ENCODE peak calls at places on chromosomes 16 and 17, in six cellular contexts. One of them, this sample, is unnamed.

GRCh38 chr17:40056379-40057005 is 2.3 kb upstream of the MED24 start:
- DNase-seq in mesenchymal stem cell: no peak
- DNase-seq in IMR-90: no peak
- DNase-seq in neuronal stem cell: no peak
- DNase-seq in H1: no peak
- DNase-seq in trophoblast cell: no peak
- DNase-seq in this sample: no peak

GRCh38 chr17:44916781-44917241 is 1.5 kb upstream of the GFAP start:
- DNase-seq in H1: no peak
- DNase-seq in neuronal stem cell: no peak
- DNase-seq in IMR-90: peak
- DNase-seq in mesenchymal stem cell: no peak
- DNase-seq in trophoblast cell: no peak
- DNase-seq in this sample: no peak

GRCh38 chr16:88619859-88620655 is 18.3 kb upstream of the IL17C start:
- DNase-seq in IMR-90: peak
- DNase-seq in neuronal stem cell: no peak
- DNase-seq in H1: no peak
- DNase-seq in trophoblast cell: no peak
- DNase-seq in mesenchymal stem cell: peak
- DNase-seq in this sample: no peak

GRCh38 chr17:40646791-40647548 is 648 bp downstream of the SMARCE1 start:
- DNase-seq in neuronal stem cell: no peak
- DNase-seq in H1: no peak
- DNase-seq in trophoblast cell: peak
- DNase-seq in mesenchymal stem cell: peak
- DNase-seq in IMR-90: peak
- DNase-seq in this sample: no peak

GRCh38 chr17:40727447-40728231 is 24.1 kb upstream of the KRT24 start:
- DNase-seq in mesenchymal stem cell: peak
- DNase-seq in IMR-90: peak
- DNase-seq in neuronal stem cell: no peak
- DNase-seq in trophoblast cell: peak
- DNase-seq in H1: no peak
- DNase-seq in this sample: no peak

GRCh38 chr17:29933379-29933778 is 3.4 kb upstream of the SSH2 start:
- DNase-seq in H1: no peak
- DNase-seq in IMR-90: peak
- DNase-seq in neuronal stem cell: no peak
- DNase-seq in mesenchymal stem cell: peak
- DNase-seq in trophoblast cell: peak
- DNase-seq in this sample: peak

GRCh38 chr16:57265850-57266530 is 18.5 kb downstream of the PLLP start:
- DNase-seq in neuronal stem cell: no peak
- DNase-seq in mesenchymal stem cell: no peak
- DNase-seq in H1: no peak
- DNase-seq in IMR-90: no peak
- DNase-seq in trophoblast cell: peak
- DNase-seq in this sample: no peak

GRCh38 chr17:74240637-74241036 is 27.3 kb downstream of the TTYH2 start:
- DNase-seq in H1: no peak
- DNase-seq in neuronal stem cell: no peak
- DNase-seq in mesenchymal stem cell: no peak
- DNase-seq in trophoblast cell: no peak
- DNase-seq in IMR-90: no peak
- DNase-seq in this sample: no peak

GRCh38 chr17:63700528-63701441 is 860 bp upstream of the LIMD2 start:
- DNase-seq in neuronal stem cell: peak
- DNase-seq in H1: peak
- DNase-seq in IMR-90: peak
- DNase-seq in mesenchymal stem cell: peak
- DNase-seq in trophoblast cell: no peak
- DNase-seq in this sample: peak

GRCh38 chr16:19938536-19938935 is 53.9 kb upstream of the GPRC5B start:
- DNase-seq in IMR-90: no peak
- DNase-seq in neuronal stem cell: no peak
- DNase-seq in H1: no peak
- DNase-seq in trophoblast cell: no peak
- DNase-seq in mesenchymal stem cell: no peak
- DNase-seq in this sample: no peak
- H4K91ac ChIP-seq in IMR-90: no peak
- H4K91ac ChIP-seq in neuronal stem cell: no peak
- H4K91ac ChIP-seq in H1: no peak
- H4K91ac ChIP-seq in trophoblast cell: no peak
- H4K91ac ChIP-seq in mesenchymal stem cell: no peak
- H4K91ac ChIP-seq in this sample: no peak

GRCh38 chr16:67157892-67158635 is 1.6 kb downstream of the TRADD start:
- DNase-seq in H1: no peak
- DNase-seq in IMR-90: no peak
- DNase-seq in trophoblast cell: no peak
- DNase-seq in neuronal stem cell: no peak
- DNase-seq in mesenchymal stem cell: no peak
- DNase-seq in this sample: no peak
- H4K91ac ChIP-seq in H1: no peak
- H4K91ac ChIP-seq in IMR-90: no peak
- H4K91ac ChIP-seq in trophoblast cell: no peak
- H4K91ac ChIP-seq in neuronal stem cell: no peak
- H4K91ac ChIP-seq in mesenchymal stem cell: peak
- H4K91ac ChIP-seq in this sample: no peak

GRCh38 chr16:74982303-74982702 is 2.6 kb downstream of the WDR59 start:
- DNase-seq in trophoblast cell: no peak
- DNase-seq in IMR-90: no peak
- DNase-seq in neuronal stem cell: no peak
- DNase-seq in H1: no peak
- DNase-seq in mesenchymal stem cell: no peak
- DNase-seq in this sample: no peak
- H4K91ac ChIP-seq in trophoblast cell: no peak
- H4K91ac ChIP-seq in IMR-90: no peak
- H4K91ac ChIP-seq in neuronal stem cell: no peak
- H4K91ac ChIP-seq in H1: no peak
- H4K91ac ChIP-seq in mesenchymal stem cell: no peak
- H4K91ac ChIP-seq in this sample: no peak

GRCh38 chr17:18230288-18231141 is 5.1 kb downstream of the LLGL1 start:
- DNase-seq in neuronal stem cell: no peak
- DNase-seq in H1: no peak
- DNase-seq in mesenchymal stem cell: no peak
- DNase-seq in trophoblast cell: no peak
- DNase-seq in IMR-90: no peak
- DNase-seq in this sample: no peak

GRCh38 chr17:18227635-18228034 is 2.2 kb downstream of the LLGL1 start:
- DNase-seq in trophoblast cell: no peak
- DNase-seq in mesenchymal stem cell: no peak
- DNase-seq in H1: no peak
- DNase-seq in neuronal stem cell: no peak
- DNase-seq in IMR-90: no peak
- DNase-seq in this sample: no peak

GRCh38 chr17:18228176-18228682 is 2.8 kb downstream of the LLGL1 start:
- DNase-seq in trophoblast cell: no peak
- DNase-seq in H1: no peak
- DNase-seq in IMR-90: no peak
- DNase-seq in neuronal stem cell: no peak
- DNase-seq in mesenchymal stem cell: no peak
- DNase-seq in this sample: no peak

GRCh38 chr17:18229771-18230170 is 4.3 kb downstream of the LLGL1 start:
- DNase-seq in neuronal stem cell: no peak
- DNase-seq in trophoblast cell: no peak
- DNase-seq in mesenchymal stem cell: no peak
- DNase-seq in IMR-90: no peak
- DNase-seq in H1: no peak
- DNase-seq in this sample: no peak

DNA sequence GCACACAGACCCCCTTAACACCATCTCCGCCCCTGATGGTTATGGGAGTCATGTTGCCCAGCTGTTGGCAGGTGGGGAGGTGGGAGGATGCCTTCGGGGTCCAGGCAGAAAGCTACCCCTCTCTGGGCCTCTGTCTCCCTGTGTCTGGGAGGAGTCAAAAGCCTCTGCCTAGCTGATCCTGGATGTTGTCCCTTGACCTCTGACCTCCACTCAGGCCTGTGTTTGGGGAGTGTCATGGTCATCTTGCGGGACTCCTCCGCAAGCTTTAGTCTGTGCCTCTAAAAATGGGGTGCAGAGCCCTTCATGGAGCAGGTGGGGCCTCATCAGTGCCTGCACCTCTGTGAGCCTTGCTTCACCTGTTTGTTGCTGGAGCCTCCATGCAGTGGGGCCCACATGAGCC is 3.8 kb downstream of the LLGL1 start:
- DNase-seq in H1: no peak
- DNase-seq in mesenchymal stem cell: no peak
- DNase-seq in IMR-90: no peak
- DNase-seq in neuronal stem cell: no peak
- DNase-seq in trophoblast cell: no peak
- DNase-seq in this sample: no peak
- H4K91ac ChIP-seq in H1: no peak
- H4K91ac ChIP-seq in mesenchymal stem cell: no peak
- H4K91ac ChIP-seq in IMR-90: no peak
- H4K91ac ChIP-seq in neuronal stem cell: no peak
- H4K91ac ChIP-seq in trophoblast cell: no peak
- H4K91ac ChIP-seq in this sample: no peak

GRCh38 chr16:2515180-2515803 is 1.5 kb downstream of the ATP6V0C start:
- DNase-seq in IMR-90: no peak
- DNase-seq in H1: no peak
- DNase-seq in trophoblast cell: no peak
- DNase-seq in mesenchymal stem cell: peak
- DNase-seq in neuronal stem cell: no peak
- DNase-seq in this sample: no peak
- H4K91ac ChIP-seq in IMR-90: no peak
- H4K91ac ChIP-seq in H1: no peak
- H4K91ac ChIP-seq in trophoblast cell: peak
- H4K91ac ChIP-seq in mesenchymal stem cell: no peak
- H4K91ac ChIP-seq in neuronal stem cell: no peak
- H4K91ac ChIP-seq in this sample: no peak

DNA sequence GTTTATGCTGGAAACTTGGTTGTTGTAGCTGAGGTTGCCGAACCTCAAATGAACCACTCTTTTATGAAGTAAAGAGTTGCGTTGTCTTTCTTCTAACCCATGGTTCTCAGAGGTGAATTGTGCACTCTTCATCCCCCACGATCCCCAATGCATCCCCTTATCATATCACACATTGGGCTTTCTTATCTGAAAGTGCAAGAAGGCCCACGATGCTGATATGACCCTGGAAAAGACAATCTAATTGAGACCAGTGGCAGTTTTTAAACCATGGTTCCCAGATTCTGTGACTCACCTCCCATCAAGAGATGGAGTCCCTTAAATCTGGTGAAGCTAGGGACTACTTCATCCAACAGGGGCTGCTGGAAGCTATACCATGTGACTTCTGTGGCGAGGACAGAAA is 156.3 kb upstream of the IRX3 start:
- DNase-seq in trophoblast cell: no peak
- DNase-seq in neuronal stem cell: no peak
- DNase-seq in H1: no peak
- DNase-seq in IMR-90: no peak
- DNase-seq in mesenchymal stem cell: no peak
- DNase-seq in this sample: no peak
- H4K91ac ChIP-seq in trophoblast cell: no peak
- H4K91ac ChIP-seq in neuronal stem cell: no peak
- H4K91ac ChIP-seq in H1: no peak
- H4K91ac ChIP-seq in IMR-90: no peak
- H4K91ac ChIP-seq in mesenchymal stem cell: no peak
- H4K91ac ChIP-seq in this sample: no peak

GRCh38 chr17:81680150-81680549 is 3.4 kb downstream of the ARL16 start:
- DNase-seq in IMR-90: no peak
- DNase-seq in trophoblast cell: no peak
- DNase-seq in neuronal stem cell: no peak
- DNase-seq in H1: no peak
- DNase-seq in mesenchymal stem cell: no peak
- DNase-seq in this sample: no peak
- H4K91ac ChIP-seq in IMR-90: no peak
- H4K91ac ChIP-seq in trophoblast cell: no peak
- H4K91ac ChIP-seq in neuronal stem cell: no peak
- H4K91ac ChIP-seq in H1: no peak
- H4K91ac ChIP-seq in mesenchymal stem cell: no peak
- H4K91ac ChIP-seq in this sample: no peak

DNA sequence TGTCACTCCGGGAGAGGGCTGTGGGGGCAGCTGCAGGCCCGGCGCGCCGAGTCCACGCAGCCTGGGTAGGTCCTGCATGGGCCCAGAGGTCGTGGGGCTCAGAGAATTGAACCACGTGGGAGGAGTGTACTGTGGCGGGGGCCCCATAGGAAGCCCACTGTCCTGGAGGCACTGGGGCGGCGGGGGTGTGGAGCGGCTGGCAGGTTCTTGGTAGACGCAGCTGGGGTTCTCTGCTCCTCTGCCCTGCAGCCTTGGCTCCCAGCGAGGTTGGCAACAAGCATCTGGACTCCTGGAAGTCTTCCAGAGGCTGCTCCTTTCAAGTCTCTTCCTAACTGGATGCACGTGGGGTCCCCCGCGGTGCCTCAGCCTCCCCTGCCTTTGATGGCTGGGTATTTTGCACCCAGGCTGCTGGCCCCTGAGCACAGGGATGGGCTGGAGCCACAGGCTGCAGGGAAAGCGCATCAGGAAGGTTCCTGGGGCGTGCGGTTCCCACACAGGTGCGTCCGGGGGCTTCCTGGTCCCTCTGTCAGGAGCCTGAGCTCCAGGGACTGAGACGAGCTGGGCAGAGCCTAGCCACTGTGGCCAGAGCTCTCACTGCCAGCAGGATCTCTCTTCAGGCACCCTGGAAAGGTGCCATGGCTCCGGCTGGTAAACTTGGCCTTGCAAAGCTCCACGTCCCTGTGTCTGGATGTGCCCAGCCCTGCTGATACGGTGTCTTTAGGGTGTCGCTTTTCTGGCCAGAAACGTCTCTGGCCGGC is 9.3 kb downstream of the KCTD5 start:
- DNase-seq in IMR-90: no peak
- DNase-seq in H1: no peak
- DNase-seq in neuronal stem cell: no peak
- DNase-seq in trophoblast cell: no peak
- DNase-seq in mesenchymal stem cell: no peak
- DNase-seq in this sample: no peak
- H4K91ac ChIP-seq in IMR-90: no peak
- H4K91ac ChIP-seq in H1: no peak
- H4K91ac ChIP-seq in neuronal stem cell: no peak
- H4K91ac ChIP-seq in trophoblast cell: no peak
- H4K91ac ChIP-seq in mesenchymal stem cell: peak
- H4K91ac ChIP-seq in this sample: no peak